ENCODE peak calls at places on chromosome 12, in six cellular contexts. V, A, G, L, I and J are unnamed samples.

GRCh38 chr12:107461222-107461980 is 224.2 kb upstream of the PWP1 start:
- DNase-seq in I (no peak), L (no peak), G (no peak), A (no peak), V (peak; percentile 91), J (no peak)

GRCh38 chr12:101967506-101967905 is 90.1 kb downstream of the DRAM1 start:
- DNase-seq in I (no peak), A (no peak), G (no peak), L (no peak), V (no peak), J (no peak)

GRCh38 chr12:65634061-65634460 is 190.2 kb upstream of the HMGA2 start:
- DNase-seq in L (no peak), G (no peak), I (no peak), A (no peak), V (no peak), J (no peak)

GRCh38 chr12:49893753-49894752 is 9.6 kb downstream of the FAIM2 start:
- DNase-seq in L (peak; percentile 71), V (peak; percentile 19), G (no peak), A (peak; percentile 42), I (no peak), J (no peak)

GRCh38 chr12:120583478-120584030 is 2.4 kb upstream of the POP5 start:
- DNase-seq in L (peak; percentile 81), A (peak; percentile 58), G (peak; percentile 60), V (peak; percentile 61), I (peak; percentile 87), J (peak; percentile 80)

GRCh38 chr12:28759334-28759733 is 389.7 kb upstream of the FAR2 start:
- DNase-seq in I (no peak), L (no peak), G (no peak), A (peak; percentile 20), V (peak; percentile 51), J (no peak)

GRCh38 chr12:86666311-86666710 is 410.1 kb upstream of the MGAT4C start:
- DNase-seq in L (no peak), I (no peak), A (no peak), G (no peak), V (no peak), J (no peak)

GRCh38 chr12:110917467-110917866 is 2.9 kb downstream of the MYL2 start:
- DNase-seq in A (peak; percentile 82), L (no peak), I (no peak), G (no peak), V (peak; percentile 17), J (no peak)

GRCh38 chr12:57086951-57087688 is 1.8 kb upstream of the NAB2 start:
- DNase-seq in V (peak; percentile 93), I (peak; percentile 97), A (peak; percentile 80), L (peak; percentile 83), G (peak; percentile 37), J (peak; percentile 92)

GRCh38 chr12:113792450-113792849 is 173.7 kb downstream of the RBM19 start:
- DNase-seq in A (no peak), G (no peak), L (no peak), I (no peak), V (no peak), J (no peak)

GRCh38 chr12:98821849-98822248 is 176.8 kb downstream of the APAF1 start:
- DNase-seq in G (no peak), L (no peak), A (no peak), V (no peak), I (no peak), J (no peak)

GRCh38 chr12:110349521-110350151 is 53.9 kb downstream of the ANAPC7 start:
- DNase-seq in V (no peak), A (no peak), G (no peak), L (no peak), I (no peak), J (peak; percentile 59)

GRCh38 chr12:114838480-114838879 is 154.5 kb upstream of the TBX3 start:
- DNase-seq in G (no peak), I (no peak), L (no peak), V (no peak), A (no peak), J (no peak)

GRCh38 chr12:49264873-49265792 is at the start of gene TUBA1C:
- DNase-seq in L (peak; percentile 95), V (peak; percentile 95), A (peak; percentile 91), I (peak; percentile 98), G (peak; percentile 89), J (peak; percentile 94)

GRCh38 chr12:47079365-47079893 is at the start of gene PCED1B:
- DNase-seq in G (peak; percentile 33), V (peak; percentile 72), A (no peak), I (peak; percentile 93), L (peak; percentile 70), J (peak; percentile 80)

GRCh38 chr12:124097681-124098080 is 124.7 kb downstream of the ZNF664 start:
- DNase-seq in G (no peak), L (no peak), I (no peak), A (no peak), V (no peak), J (peak; percentile 61)

GRCh38 chr12:51238510-51239334 is at the start of gene DAZAP2:
- DNase-seq in V (peak; percentile 94), A (peak; percentile 94), G (peak; percentile 93), I (peak; percentile 99), L (peak; percentile 98), J (peak; percentile 98)
- TF ChIP-seq CTCF in V (no peak), A (no peak), G (peak; percentile 29), I (no peak), L (peak; percentile 10), J (peak; percentile 6)

DNA sequence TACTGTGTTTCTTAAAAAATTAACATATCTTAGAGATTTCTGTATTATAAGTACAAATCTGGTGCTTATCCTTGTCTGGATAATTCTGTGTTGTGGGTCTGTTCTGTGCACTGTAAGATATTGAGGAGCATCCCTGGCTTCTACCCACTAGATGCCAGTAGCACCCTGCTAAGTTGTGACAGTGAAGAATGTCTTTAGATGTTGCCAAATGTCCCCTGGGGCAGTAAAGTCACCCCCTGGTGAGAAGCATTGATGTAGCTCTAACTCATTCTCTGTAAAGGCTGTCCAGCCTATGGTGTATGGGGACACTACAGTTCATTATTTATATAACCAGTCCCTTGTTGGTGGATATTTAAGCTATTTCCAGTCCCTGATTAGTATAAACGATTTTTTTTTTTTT is 31.4 kb downstream of the MAP1LC3B2 start:
- DNase-seq in I (no peak), G (no peak), A (peak; percentile 56), L (no peak), V (no peak), J (no peak)
- TF ChIP-seq CTCF in I (no peak), G (no peak), A (peak; percentile 33), L (no peak), V (no peak), J (no peak)

DNA sequence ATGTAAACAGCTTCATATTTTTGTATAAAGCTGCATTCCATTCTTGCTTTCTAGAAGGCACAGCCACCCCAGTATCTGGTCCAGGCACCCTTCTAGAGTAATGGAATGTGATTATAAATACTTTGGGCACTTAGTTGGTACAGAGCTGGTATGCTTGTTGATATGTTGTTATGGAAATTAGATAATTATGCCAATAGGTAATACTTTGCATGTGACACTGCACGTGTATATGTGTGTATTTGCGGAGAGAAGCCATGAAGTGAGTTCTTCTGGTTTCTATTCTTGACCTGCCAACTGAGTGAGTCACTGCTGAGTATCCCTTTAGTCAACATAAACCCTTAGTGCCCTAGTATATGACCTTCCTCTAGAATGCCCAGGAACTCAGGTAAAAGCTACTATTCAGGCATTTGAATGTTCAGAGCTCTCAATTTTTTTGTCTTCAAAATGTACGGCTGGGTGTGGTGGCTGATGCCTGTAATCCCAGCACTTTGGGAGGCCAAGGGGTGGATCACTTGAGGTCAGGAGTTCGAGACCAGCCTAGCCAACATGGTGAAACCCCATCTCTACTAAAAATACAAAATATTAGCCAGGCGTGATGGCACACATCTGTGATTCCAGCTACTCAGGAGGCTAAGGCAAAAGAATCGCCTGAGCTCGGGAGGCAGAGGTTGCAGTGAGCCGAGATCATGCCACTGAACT is 6.2 kb upstream of the TCP11L2 start:
- DNase-seq in G (no peak), L (no peak), A (peak; percentile 39), I (no peak), V (peak; percentile 91), J (no peak)
- TF ChIP-seq CTCF in G (no peak), L (no peak), A (no peak), I (no peak), V (no peak), J (no peak)

GRCh38 chr12:24133385-24133784 is 183.9 kb upstream of the SOX5 start:
- DNase-seq in L (no peak), V (no peak), G (no peak), A (no peak), I (no peak), J (no peak)
- TF ChIP-seq CTCF in L (no peak), V (no peak), G (no peak), A (no peak), I (no peak), J (no peak)

GRCh38 chr12:32302218-32302826 is 97.0 kb upstream of the FGD4 start:
- DNase-seq in V (no peak), A (no peak), G (no peak), I (no peak), L (no peak), J (no peak)
- TF ChIP-seq CTCF in V (peak; percentile 35), A (no peak), G (peak; percentile 57), I (peak; percentile 32), L (peak; percentile 2), J (no peak)

DNA sequence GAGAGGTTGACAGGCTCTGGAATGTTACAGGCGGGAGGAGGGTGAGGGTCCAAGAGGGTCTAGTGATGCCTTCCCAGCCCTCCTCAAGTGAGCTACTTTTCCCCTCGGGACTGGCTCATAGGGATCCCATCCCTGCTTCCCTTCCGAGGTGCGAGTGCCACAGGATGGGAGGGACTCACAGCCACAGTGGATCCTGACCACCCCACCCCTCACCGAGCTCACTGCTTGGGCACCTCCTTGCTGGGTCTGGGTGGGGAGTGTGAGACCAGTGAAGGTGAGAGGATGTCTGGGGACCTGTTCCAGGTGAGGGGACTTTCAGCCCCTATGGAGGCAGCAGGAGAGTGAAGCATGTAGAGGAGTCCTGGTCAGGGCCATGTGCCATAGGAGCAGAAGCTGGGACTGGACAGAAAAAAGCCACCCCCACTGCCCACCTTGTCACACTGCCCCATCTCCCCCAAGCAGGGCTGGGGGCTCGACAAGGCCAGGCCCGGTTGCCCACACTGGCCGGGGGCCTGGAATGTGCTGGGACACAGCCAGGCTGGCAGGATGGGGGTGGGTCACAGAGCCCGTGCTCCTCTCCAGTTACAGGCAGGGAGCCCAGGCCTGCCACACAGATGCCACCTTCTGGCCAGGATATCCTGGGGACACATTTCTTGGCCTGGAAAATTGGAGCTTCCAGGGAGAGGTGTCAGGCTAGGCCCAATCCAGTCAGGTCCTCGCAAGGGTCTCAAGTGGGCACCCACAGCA is 1.7 kb upstream of the TNS2 start:
- DNase-seq in A (peak; percentile 55), G (no peak), I (peak; percentile 89), L (peak; percentile 76), V (no peak), J (peak; percentile 67)
- TF ChIP-seq CTCF in A (peak; percentile 57), G (no peak), I (peak; percentile 29), L (no peak), V (peak; percentile 10), J (no peak)